ENCODE peak calls at places on chromosomes 4 and X, in nine cellular contexts. One of them, this sample, is unnamed.

GRCh38 chr4:23779422-23779821 is 110.4 kb downstream of the PPARGC1A start:
- DNase-seq in T-helper 17 cell: no peak
- DNase-seq in neural crest cell: no peak
- DNase-seq in stimulated activated CD8-positive, alpha-beta memory T cell treated with anti-CD3 and anti-CD28 coated beads, Interleukin-4, amount 100 ng/mL, for 24 hours: no peak
- DNase-seq in lower leg skin: no peak
- DNase-seq in Daoy: no peak
- DNase-seq in SK-N-SH: peak
- DNase-seq in heart right ventricle: no peak
- DNase-seq in nucleus accumbens: no peak
- DNase-seq in this sample: no peak

GRCh38 chr4:140049924-140050681 is 103.9 kb downstream of the MAML3 start:
- DNase-seq in SK-N-SH: peak
- DNase-seq in T-helper 17 cell: no peak
- DNase-seq in lower leg skin: no peak
- DNase-seq in nucleus accumbens: no peak
- DNase-seq in neural crest cell: peak
- DNase-seq in Daoy: peak
- DNase-seq in heart right ventricle: no peak
- DNase-seq in stimulated activated CD8-positive, alpha-beta memory T cell treated with anti-CD3 and anti-CD28 coated beads, Interleukin-4, amount 100 ng/mL, for 24 hours: no peak
- DNase-seq in this sample: no peak

GRCh38 chr4:24413311-24413784 is 171.0 kb downstream of the DHX15 start:
- DNase-seq in T-helper 17 cell: no peak
- DNase-seq in SK-N-SH: no peak
- DNase-seq in heart right ventricle: no peak
- DNase-seq in stimulated activated CD8-positive, alpha-beta memory T cell treated with anti-CD3 and anti-CD28 coated beads, Interleukin-4, amount 100 ng/mL, for 24 hours: no peak
- DNase-seq in Daoy: peak
- DNase-seq in nucleus accumbens: no peak
- DNase-seq in neural crest cell: no peak
- DNase-seq in lower leg skin: no peak
- DNase-seq in this sample: no peak

GRCh38 chr4:92270908-92271307 is 32.9 kb upstream of the GRID2 start:
- DNase-seq in SK-N-SH: peak
- DNase-seq in Daoy: no peak
- DNase-seq in heart right ventricle: no peak
- DNase-seq in lower leg skin: no peak
- DNase-seq in nucleus accumbens: no peak
- DNase-seq in T-helper 17 cell: no peak
- DNase-seq in stimulated activated CD8-positive, alpha-beta memory T cell treated with anti-CD3 and anti-CD28 coated beads, Interleukin-4, amount 100 ng/mL, for 24 hours: no peak
- DNase-seq in neural crest cell: no peak
- DNase-seq in this sample: no peak

GRCh38 chr4:141306331-141306730 is 85.6 kb downstream of the ZNF330 start:
- DNase-seq in lower leg skin: no peak
- DNase-seq in nucleus accumbens: no peak
- DNase-seq in T-helper 17 cell: no peak
- DNase-seq in neural crest cell: no peak
- DNase-seq in stimulated activated CD8-positive, alpha-beta memory T cell treated with anti-CD3 and anti-CD28 coated beads, Interleukin-4, amount 100 ng/mL, for 24 hours: no peak
- DNase-seq in Daoy: no peak
- DNase-seq in heart right ventricle: no peak
- DNase-seq in SK-N-SH: no peak
- DNase-seq in this sample: no peak

GRCh38 chr4:16794816-16795445 is 103.5 kb downstream of the LDB2 start:
- DNase-seq in nucleus accumbens: peak
- DNase-seq in T-helper 17 cell: no peak
- DNase-seq in Daoy: peak
- DNase-seq in SK-N-SH: peak
- DNase-seq in neural crest cell: peak
- DNase-seq in lower leg skin: peak
- DNase-seq in stimulated activated CD8-positive, alpha-beta memory T cell treated with anti-CD3 and anti-CD28 coated beads, Interleukin-4, amount 100 ng/mL, for 24 hours: peak
- DNase-seq in heart right ventricle: peak
- DNase-seq in this sample: peak

GRCh38 chrX:150202641-150203248 is 160.4 kb upstream of the MAMLD1 start:
- DNase-seq in Daoy: no peak
- DNase-seq in T-helper 17 cell: no peak
- DNase-seq in stimulated activated CD8-positive, alpha-beta memory T cell treated with anti-CD3 and anti-CD28 coated beads, Interleukin-4, amount 100 ng/mL, for 24 hours: no peak
- DNase-seq in lower leg skin: peak
- DNase-seq in heart right ventricle: no peak
- DNase-seq in neural crest cell: no peak
- DNase-seq in SK-N-SH: no peak
- DNase-seq in nucleus accumbens: no peak
- DNase-seq in this sample: no peak

GRCh38 chr4:168433576-168433975 is 46.7 kb downstream of the DDX60L start:
- DNase-seq in neural crest cell: no peak
- DNase-seq in SK-N-SH: no peak
- DNase-seq in T-helper 17 cell: no peak
- DNase-seq in stimulated activated CD8-positive, alpha-beta memory T cell treated with anti-CD3 and anti-CD28 coated beads, Interleukin-4, amount 100 ng/mL, for 24 hours: no peak
- DNase-seq in Daoy: no peak
- DNase-seq in nucleus accumbens: no peak
- DNase-seq in lower leg skin: no peak
- DNase-seq in heart right ventricle: no peak
- DNase-seq in this sample: no peak

GRCh38 chrX:132795211-132795610 is 163.2 kb downstream of the HS6ST2 start:
- DNase-seq in neural crest cell: no peak
- DNase-seq in lower leg skin: no peak
- DNase-seq in stimulated activated CD8-positive, alpha-beta memory T cell treated with anti-CD3 and anti-CD28 coated beads, Interleukin-4, amount 100 ng/mL, for 24 hours: no peak
- DNase-seq in Daoy: no peak
- DNase-seq in SK-N-SH: no peak
- DNase-seq in nucleus accumbens: no peak
- DNase-seq in T-helper 17 cell: no peak
- DNase-seq in heart right ventricle: no peak
- DNase-seq in this sample: no peak

GRCh38 chr4:153547520-153547919 is 81.4 kb downstream of the TMEM131L start:
- DNase-seq in lower leg skin: no peak
- DNase-seq in neural crest cell: no peak
- DNase-seq in nucleus accumbens: no peak
- DNase-seq in heart right ventricle: no peak
- DNase-seq in T-helper 17 cell: no peak
- DNase-seq in Daoy: no peak
- DNase-seq in SK-N-SH: no peak
- DNase-seq in stimulated activated CD8-positive, alpha-beta memory T cell treated with anti-CD3 and anti-CD28 coated beads, Interleukin-4, amount 100 ng/mL, for 24 hours: no peak
- DNase-seq in this sample: peak

GRCh38 chr4:113294910-113295309 is 245.5 kb downstream of the ANK2 start:
- DNase-seq in lower leg skin: no peak
- DNase-seq in Daoy: no peak
- DNase-seq in neural crest cell: no peak
- DNase-seq in heart right ventricle: no peak
- DNase-seq in stimulated activated CD8-positive, alpha-beta memory T cell treated with anti-CD3 and anti-CD28 coated beads, Interleukin-4, amount 100 ng/mL, for 24 hours: no peak
- DNase-seq in T-helper 17 cell: no peak
- DNase-seq in nucleus accumbens: no peak
- DNase-seq in SK-N-SH: no peak
- DNase-seq in this sample: no peak

GRCh38 chrX:101079223-101079622 is 544 bp downstream of the TMEM35A start:
- DNase-seq in neural crest cell: no peak
- DNase-seq in lower leg skin: no peak
- DNase-seq in heart right ventricle: no peak
- DNase-seq in SK-N-SH: no peak
- DNase-seq in stimulated activated CD8-positive, alpha-beta memory T cell treated with anti-CD3 and anti-CD28 coated beads, Interleukin-4, amount 100 ng/mL, for 24 hours: no peak
- DNase-seq in T-helper 17 cell: no peak
- DNase-seq in nucleus accumbens: no peak
- DNase-seq in Daoy: no peak
- DNase-seq in this sample: peak

GRCh38 chr4:139015948-139016451 is 419 bp downstream of the NOCT start:
- DNase-seq in stimulated activated CD8-positive, alpha-beta memory T cell treated with anti-CD3 and anti-CD28 coated beads, Interleukin-4, amount 100 ng/mL, for 24 hours: no peak
- DNase-seq in heart right ventricle: no peak
- DNase-seq in SK-N-SH: no peak
- DNase-seq in nucleus accumbens: no peak
- DNase-seq in lower leg skin: peak
- DNase-seq in Daoy: peak
- DNase-seq in neural crest cell: no peak
- DNase-seq in T-helper 17 cell: no peak
- DNase-seq in this sample: peak

GRCh38 chrX:47623540-47624027 is 3.9 kb upstream of the SYN1 start:
- DNase-seq in SK-N-SH: peak
- DNase-seq in neural crest cell: peak
- DNase-seq in nucleus accumbens: no peak
- DNase-seq in lower leg skin: peak
- DNase-seq in heart right ventricle: peak
- DNase-seq in stimulated activated CD8-positive, alpha-beta memory T cell treated with anti-CD3 and anti-CD28 coated beads, Interleukin-4, amount 100 ng/mL, for 24 hours: no peak
- DNase-seq in T-helper 17 cell: no peak
- DNase-seq in Daoy: peak
- DNase-seq in this sample: peak

GRCh38 chr4:185811509-185812364 is at the start of gene SORBS2:
- DNase-seq in stimulated activated CD8-positive, alpha-beta memory T cell treated with anti-CD3 and anti-CD28 coated beads, Interleukin-4, amount 100 ng/mL, for 24 hours: no peak
- DNase-seq in T-helper 17 cell: no peak
- DNase-seq in Daoy: peak
- DNase-seq in heart right ventricle: peak
- DNase-seq in neural crest cell: peak
- DNase-seq in lower leg skin: no peak
- DNase-seq in nucleus accumbens: peak
- DNase-seq in SK-N-SH: peak
- DNase-seq in this sample: no peak

GRCh38 chr4:74934822-74935326 is 2.0 kb downstream of the PARM1 start:
- DNase-seq in Daoy: no peak
- DNase-seq in heart right ventricle: no peak
- DNase-seq in SK-N-SH: no peak
- DNase-seq in neural crest cell: no peak
- DNase-seq in lower leg skin: no peak
- DNase-seq in nucleus accumbens: no peak
- DNase-seq in T-helper 17 cell: no peak
- DNase-seq in stimulated activated CD8-positive, alpha-beta memory T cell treated with anti-CD3 and anti-CD28 coated beads, Interleukin-4, amount 100 ng/mL, for 24 hours: no peak
- DNase-seq in this sample: peak

GRCh38 chr4:105060628-105061027 is 86.0 kb upstream of the TET2 start:
- DNase-seq in lower leg skin: no peak
- DNase-seq in heart right ventricle: no peak
- DNase-seq in T-helper 17 cell: no peak
- DNase-seq in SK-N-SH: no peak
- DNase-seq in nucleus accumbens: no peak
- DNase-seq in Daoy: peak
- DNase-seq in neural crest cell: no peak
- DNase-seq in stimulated activated CD8-positive, alpha-beta memory T cell treated with anti-CD3 and anti-CD28 coated beads, Interleukin-4, amount 100 ng/mL, for 24 hours: no peak
- DNase-seq in this sample: peak

GRCh38 chr4:141391293-141391692 is 170.6 kb downstream of the ZNF330 start:
- DNase-seq in nucleus accumbens: no peak
- DNase-seq in T-helper 17 cell: no peak
- DNase-seq in stimulated activated CD8-positive, alpha-beta memory T cell treated with anti-CD3 and anti-CD28 coated beads, Interleukin-4, amount 100 ng/mL, for 24 hours: no peak
- DNase-seq in neural crest cell: no peak
- DNase-seq in lower leg skin: no peak
- DNase-seq in Daoy: no peak
- DNase-seq in heart right ventricle: no peak
- DNase-seq in SK-N-SH: no peak
- DNase-seq in this sample: no peak

GRCh38 chr4:108313546-108314339 is 145.0 kb upstream of the LEF1 start:
- DNase-seq in Daoy: no peak
- DNase-seq in stimulated activated CD8-positive, alpha-beta memory T cell treated with anti-CD3 and anti-CD28 coated beads, Interleukin-4, amount 100 ng/mL, for 24 hours: no peak
- DNase-seq in neural crest cell: no peak
- DNase-seq in T-helper 17 cell: no peak
- DNase-seq in lower leg skin: no peak
- DNase-seq in nucleus accumbens: no peak
- DNase-seq in heart right ventricle: no peak
- DNase-seq in SK-N-SH: no peak
- DNase-seq in this sample: no peak

GRCh38 chrX:68503830-68504229 is 5.0 kb downstream of the YIPF6 start:
- DNase-seq in lower leg skin: no peak
- DNase-seq in T-helper 17 cell: no peak
- DNase-seq in heart right ventricle: no peak
- DNase-seq in Daoy: no peak
- DNase-seq in stimulated activated CD8-positive, alpha-beta memory T cell treated with anti-CD3 and anti-CD28 coated beads, Interleukin-4, amount 100 ng/mL, for 24 hours: no peak
- DNase-seq in neural crest cell: no peak
- DNase-seq in SK-N-SH: no peak
- DNase-seq in nucleus accumbens: no peak
- DNase-seq in this sample: no peak

GRCh38 chr4:31548823-31549222 is 828.7 kb downstream of the PCDH7 start:
- DNase-seq in T-helper 17 cell: no peak
- DNase-seq in lower leg skin: no peak
- DNase-seq in Daoy: no peak
- DNase-seq in SK-N-SH: no peak
- DNase-seq in heart right ventricle: no peak
- DNase-seq in nucleus accumbens: no peak
- DNase-seq in neural crest cell: no peak
- DNase-seq in stimulated activated CD8-positive, alpha-beta memory T cell treated with anti-CD3 and anti-CD28 coated beads, Interleukin-4, amount 100 ng/mL, for 24 hours: no peak
- DNase-seq in this sample: no peak